ENCODE peak calls at places on chromosomes 7 and 10, in seven cellular contexts. N is Jurkat, Clone E6-1; A is fibroblast of lung; G is B cell; R is stimulated activated naive CD8-positive, alpha-beta T cell treated with anti-CD3 and anti-CD28 coated beads, Interleukin-15, Interleukin-2, amounts not matched to agents 100 U/mL and 50 U/mL, for 24 hours; S is coronary artery; W is dorsolateral prefrontal cortex. C is an unnamed sample.

GRCh38 chr10:54139819-54140428 is 661.1 kb downstream of the PCDH15 start:
- DNase-seq in N (peak), A (no peak), G (no peak), R (no peak), S (no peak), W (no peak), C (no peak)

GRCh38 chr7:47573758-47574472 is 8.0 kb downstream of the TNS3 start:
- DNase-seq in N (no peak), A (peak), G (no peak), R (no peak), S (no peak), W (no peak), C (no peak)

GRCh38 chr7:32658034-32658944 is 163.0 kb downstream of the AVL9 start:
- DNase-seq in N (no peak), A (peak), G (no peak), R (no peak), S (no peak), W (no peak), C (peak)

GRCh38 chr10:118922226-118922625 is 107.3 kb upstream of the NANOS1 start:
- DNase-seq in N (no peak), A (peak), G (no peak), R (no peak), S (no peak), W (no peak), C (no peak)

GRCh38 chr10:60819271-60819670 is 41.0 kb downstream of the CDK1 start:
- DNase-seq in N (no peak), A (no peak), G (no peak), R (no peak), S (no peak), W (no peak), C (no peak)

GRCh38 chr7:105596866-105597265 is 15.6 kb upstream of the EFCAB10 start:
- DNase-seq in N (no peak), A (no peak), G (no peak), R (no peak), S (peak), W (no peak), C (no peak)

GRCh38 chr10:34906021-34906965 is 91.2 kb upstream of the PARD3 start:
- DNase-seq in N (no peak), A (peak), G (no peak), R (no peak), S (no peak), W (no peak), C (no peak)

GRCh38 chr10:53477313-53477675 is 704.7 kb upstream of the MBL2 start:
- DNase-seq in N (no peak), A (no peak), G (no peak), R (no peak), S (no peak), W (no peak), C (no peak)

GRCh38 chr7:15938153-15938552 is 251.7 kb upstream of the MEOX2 start:
- DNase-seq in N (no peak), A (peak), G (no peak), R (no peak), S (no peak), W (no peak), C (no peak)

GRCh38 chr7:80133361-80134104 is 1.1 kb upstream of the GNAI1 start:
- DNase-seq in N (no peak), A (peak), G (no peak), R (no peak), S (no peak), W (no peak), C (no peak)

GRCh38 chr7:144390481-144390880 is 13.0 kb downstream of the NOBOX start:
- DNase-seq in N (no peak), A (no peak), G (no peak), R (no peak), S (no peak), W (no peak), C (no peak)

C was measured in K562.